ENCODE peak calls at places on chromosome X, in nine cellular contexts. A is adrenal gland, H is A549, U is body of pancreas, Y is NB4, R is heart left ventricle, Z is ovary, X is HepG2, P is esophagus squamous epithelium. N is an unnamed sample.

GRCh38 chrX:72392816-72393800 is 87.4 kb upstream of the CITED1 start:
- DNase-seq in R (no peak), Z (no peak), A (no peak), X (no peak), H (no peak), P (no peak), Y (no peak), U (no peak), N (no peak)

GRCh38 chrX:50644496-50644895 is 169.5 kb downstream of the SHROOM4 start:
- DNase-seq in U (no peak), Z (no peak), H (no peak), X (no peak), A (no peak), R (no peak), P (no peak), Y (no peak), N (no peak)

GRCh38 chrX:20205927-20206708 is 60.6 kb downstream of the RPS6KA3 start:
- DNase-seq in P (no peak), X (no peak), Z (no peak), Y (no peak), A (no peak), R (no peak), U (no peak), H (no peak), N (no peak)

GRCh38 chrX:140092121-140092520 is 126.8 kb upstream of the CXorf66 start:
- DNase-seq in P (no peak), Z (no peak), R (no peak), U (no peak), A (no peak), H (no peak), Y (no peak), X (no peak), N (no peak)

GRCh38 chrX:130176354-130176776 is 4.6 kb downstream of the RAB33A start:
- DNase-seq in P (no peak), Y (no peak), R (no peak), H (no peak), U (no peak), A (no peak), Z (no peak), X (no peak), N (peak; percentile 39)

GRCh38 chrX:154430916-154431315 is 2.4 kb downstream of the ATP6AP1 start:
- DNase-seq in Z (no peak), X (no peak), R (no peak), Y (peak; percentile 81), U (no peak), P (no peak), A (no peak), H (no peak), N (no peak)

GRCh38 chrX:10722804-10723364 is 102.5 kb upstream of the MID1 start:
- DNase-seq in R (no peak), X (no peak), P (no peak), Z (peak; percentile 48), A (peak; percentile 48), Y (peak; percentile 40), H (peak; percentile 51), U (peak; percentile 71), N (peak; percentile 59)

GRCh38 chrX:50492720-50493119 is 22.1 kb upstream of the DGKK start:
- DNase-seq in Z (no peak), A (no peak), P (no peak), H (no peak), R (no peak), X (no peak), U (no peak), Y (no peak), N (no peak)

GRCh38 chrX:63514575-63514967 is 163.4 kb upstream of the SPIN4 start:
- DNase-seq in X (no peak), P (no peak), Y (no peak), Z (no peak), U (no peak), R (no peak), A (no peak), H (no peak), N (no peak)

GRCh38 chrX:119516157-119516702 is 48.0 kb downstream of the SLC25A5 start:
- DNase-seq in Z (peak; percentile 13), Y (peak; percentile 78), U (peak; percentile 32), R (no peak), P (no peak), H (peak; percentile 71), X (peak; percentile 57), A (peak; percentile 26), N (peak; percentile 23)

GRCh38 chrX:41153453-41153852 is 68.2 kb downstream of the USP9X start:
- DNase-seq in A (no peak), Y (no peak), P (no peak), U (no peak), Z (no peak), X (no peak), R (no peak), H (no peak), N (no peak)

GRCh38 chrX:56813318-56813837 is 84.3 kb downstream of the NBDY start:
- DNase-seq in P (no peak), Z (no peak), R (no peak), U (peak; percentile 37), H (no peak), Y (peak; percentile 86), X (no peak), A (no peak), N (no peak)

GRCh38 chrX:13901354-13901753 is 84.5 kb upstream of the GPM6B start:
- DNase-seq in U (no peak), X (no peak), H (no peak), A (no peak), Z (no peak), R (no peak), P (no peak), Y (no peak), N (no peak)

GRCh38 chrX:13900351-13900750 is 83.5 kb upstream of the GPM6B start:
- DNase-seq in P (no peak), Z (no peak), Y (no peak), A (no peak), R (no peak), H (no peak), U (no peak), X (no peak), N (no peak)

GRCh38 chrX:13906103-13906502 is 89.2 kb upstream of the GPM6B start:
- DNase-seq in Y (no peak), H (no peak), Z (no peak), P (no peak), X (no peak), R (no peak), U (no peak), A (no peak), N (no peak)

GRCh38 chrX:13902406-13902805 is 85.5 kb upstream of the GPM6B start:
- DNase-seq in P (no peak), H (no peak), A (no peak), Z (no peak), U (no peak), R (no peak), X (no peak), Y (no peak), N (no peak)

GRCh38 chrX:13903405-13903804 is 86.5 kb upstream of the GPM6B start:
- DNase-seq in P (no peak), A (no peak), R (no peak), Y (no peak), H (no peak), X (no peak), Z (no peak), U (no peak), N (no peak)
- H3K4me3 ChIP-seq in P (no peak overlapping the region), A (no peak overlapping the region), R (no peak overlapping the region), Y (no peak overlapping the region), H (no peak overlapping the region), X (no peak overlapping the region), Z (no peak overlapping the region), U (no peak overlapping the region), N (no peak overlapping the region)

GRCh38 chrX:78104447-78105176 is 564 bp downstream of the PGK1 start:
- DNase-seq in Y (peak; percentile 87), H (peak; percentile 35), U (peak; percentile 68), P (no peak), A (peak; percentile 58), X (peak; percentile 75), Z (peak; percentile 18), R (no peak), N (peak; percentile 70)
- TF ChIP-seq POLR2A in Y (no peak), H (no peak), U (no peak), P (peak; percentile 23), A (no peak), X (no peak), Z (no peak), R (no peak), N (no peak)

GRCh38 chrX:153319295-153319694 is 2.3 kb downstream of the PNMA6F start:
- DNase-seq in H (no peak), X (no peak), P (no peak), R (no peak), Z (no peak), A (no peak), Y (no peak), U (no peak), N (no peak)

GRCh38 chrX:153318811-153319210 is 2.8 kb downstream of the PNMA6F start:
- DNase-seq in A (no peak), H (no peak), R (no peak), Z (no peak), X (no peak), U (no peak), P (no peak), Y (no peak), N (no peak)

GRCh38 chrX:153317996-153318722 is 3.4 kb downstream of the PNMA6F start:
- DNase-seq in X (no peak), Z (no peak), R (no peak), Y (no peak), A (no peak), P (no peak), H (no peak), U (no peak), N (no peak)

GRCh38 chrX:153317306-153317705 is 4.3 kb downstream of the PNMA6F start:
- DNase-seq in R (no peak), U (no peak), H (no peak), A (no peak), Y (no peak), Z (no peak), X (no peak), P (no peak), N (no peak)

DNA sequence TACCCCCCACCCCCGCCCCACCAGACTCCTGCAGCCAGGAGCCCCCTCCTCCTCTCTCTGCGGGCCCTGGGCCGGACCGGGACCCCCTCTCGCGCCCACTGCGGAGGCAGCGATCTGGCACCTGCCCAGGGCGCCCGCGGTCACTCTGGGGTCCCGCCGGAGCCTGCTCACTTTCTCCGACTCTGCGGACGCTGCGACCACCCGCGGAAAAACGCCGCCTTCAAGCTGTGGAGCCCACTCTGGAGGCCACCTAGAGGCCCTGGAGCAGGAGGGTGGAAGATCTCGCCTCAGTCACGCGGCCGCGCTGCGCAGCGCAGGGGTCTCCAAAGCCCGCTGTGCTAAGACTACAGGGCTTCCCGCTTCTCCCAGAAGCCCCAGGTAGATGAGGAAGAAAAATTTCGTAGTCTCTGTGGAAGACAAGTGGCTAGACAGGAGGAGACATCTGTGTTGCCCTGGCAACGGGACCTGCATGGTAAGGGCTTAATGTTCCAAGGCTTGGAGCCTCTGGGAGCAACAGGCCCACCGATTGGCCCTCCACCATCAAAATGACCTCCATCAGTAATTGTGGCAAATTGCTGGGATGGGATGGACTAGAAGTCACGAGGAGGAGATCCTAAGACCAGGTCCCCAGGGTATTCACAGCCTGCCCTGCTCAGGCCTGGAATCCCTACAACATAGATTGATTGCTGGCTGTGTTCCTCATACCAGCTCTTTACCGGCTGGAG is at the start of gene PNMA6F:
- DNase-seq in H (no peak), Y (no peak), R (no peak), Z (no peak), U (no peak), P (no peak), X (no peak), A (no peak), N (no peak)
- H3K4me3 ChIP-seq in H (no peak within 1 kb of the TSS), Y (no peak within 1 kb of the TSS), R (no peak within 1 kb of the TSS), Z (no peak within 1 kb of the TSS), U (no peak within 1 kb of the TSS), P (no peak within 1 kb of the TSS), X (no peak within 1 kb of the TSS), A (no peak within 1 kb of the TSS), N (no peak within 1 kb of the TSS)

GRCh38 chrX:118116308-118117068 is at the start of gene KLHL13:
- DNase-seq in R (peak; percentile 57), H (peak; percentile 15), U (peak; percentile 60), Z (peak; percentile 42), P (no peak), X (no peak), A (peak; percentile 41), Y (peak; percentile 54), N (peak; percentile 26)
- TF ChIP-seq POLR2A in R (no peak), H (no peak), U (peak; percentile 57), Z (no peak), P (no peak), X (no peak), A (no peak), Y (no peak), N (no peak)